ENCODE peak calls at places on chromosome 17, in five cellular contexts. One of them, this sample, is unnamed.

GRCh38 chr17:9924735-9925191 is 19.7 kb upstream of the RCVRN start:
- DNase-seq in PC-3: peak; percentile 83
- DNase-seq in kidney: no peak
- DNase-seq in pancreas: peak; percentile 28
- DNase-seq in cardiac muscle cell: peak; percentile 83
- DNase-seq in this sample: peak; percentile 64

GRCh38 chr17:3796822-3797170 is 4.2 kb downstream of the ITGAE start:
- DNase-seq in PC-3: no peak
- DNase-seq in kidney: no peak
- DNase-seq in pancreas: no peak
- DNase-seq in cardiac muscle cell: no peak
- DNase-seq in this sample: no peak

GRCh38 chr17:333626-334396 is 18.8 kb downstream of the RPH3AL start:
- DNase-seq in PC-3: no peak
- DNase-seq in kidney: peak; percentile 92
- DNase-seq in pancreas: peak; percentile 84
- DNase-seq in cardiac muscle cell: peak; percentile 58
- DNase-seq in this sample: no peak

GRCh38 chr17:35807371-35808144 is 1.7 kb upstream of the TAF15 start:
- DNase-seq in PC-3: peak; percentile 45
- DNase-seq in kidney: no peak
- DNase-seq in pancreas: no peak
- DNase-seq in cardiac muscle cell: peak; percentile 54
- DNase-seq in this sample: no peak

GRCh38 chr17:63764701-63765100 is 8.7 kb downstream of the CCDC47 start:
- DNase-seq in PC-3: no peak
- DNase-seq in kidney: no peak
- DNase-seq in pancreas: no peak
- DNase-seq in cardiac muscle cell: no peak
- DNase-seq in this sample: no peak

GRCh38 chr17:28937044-28937729 is 14.1 kb downstream of the PHF12 start:
- DNase-seq in PC-3: peak; percentile 44
- DNase-seq in kidney: no peak
- DNase-seq in pancreas: no peak
- DNase-seq in cardiac muscle cell: peak; percentile 76
- DNase-seq in this sample: no peak

GRCh38 chr17:70863436-70864248 is 694.3 kb downstream of the KCNJ2 start:
- DNase-seq in PC-3: no peak
- DNase-seq in kidney: no peak
- DNase-seq in pancreas: peak; percentile 41
- DNase-seq in cardiac muscle cell: peak; percentile 87
- DNase-seq in this sample: no peak

GRCh38 chr17:41339571-41340169 is 11.0 kb downstream of the KRT33A start:
- DNase-seq in PC-3: no peak
- DNase-seq in kidney: no peak
- DNase-seq in pancreas: no peak
- DNase-seq in cardiac muscle cell: no peak
- DNase-seq in this sample: no peak

GRCh38 chr17:78359936-78360370 is at the start of gene SOCS3:
- DNase-seq in PC-3: peak; percentile 99
- DNase-seq in kidney: peak; percentile 100
- DNase-seq in pancreas: peak; percentile 96
- DNase-seq in cardiac muscle cell: peak; percentile 99
- DNase-seq in this sample: no peak

GRCh38 chr17:58410714-58411407 is 6.5 kb downstream of the RNF43 start:
- DNase-seq in PC-3: no peak
- DNase-seq in kidney: no peak
- DNase-seq in pancreas: no peak
- DNase-seq in cardiac muscle cell: no peak
- DNase-seq in this sample: no peak

GRCh38 chr17:36133629-36134259 is 30.1 kb downstream of the CCL4 start:
- DNase-seq in PC-3: no peak
- DNase-seq in kidney: no peak
- DNase-seq in pancreas: no peak
- DNase-seq in cardiac muscle cell: peak; percentile 60
- DNase-seq in this sample: no peak

GRCh38 chr17:76293106-76293505 is 15.0 kb downstream of the QRICH2 start:
- DNase-seq in PC-3: no peak
- DNase-seq in kidney: peak; percentile 13
- DNase-seq in pancreas: no peak
- DNase-seq in cardiac muscle cell: no peak
- DNase-seq in this sample: no peak

DNA sequence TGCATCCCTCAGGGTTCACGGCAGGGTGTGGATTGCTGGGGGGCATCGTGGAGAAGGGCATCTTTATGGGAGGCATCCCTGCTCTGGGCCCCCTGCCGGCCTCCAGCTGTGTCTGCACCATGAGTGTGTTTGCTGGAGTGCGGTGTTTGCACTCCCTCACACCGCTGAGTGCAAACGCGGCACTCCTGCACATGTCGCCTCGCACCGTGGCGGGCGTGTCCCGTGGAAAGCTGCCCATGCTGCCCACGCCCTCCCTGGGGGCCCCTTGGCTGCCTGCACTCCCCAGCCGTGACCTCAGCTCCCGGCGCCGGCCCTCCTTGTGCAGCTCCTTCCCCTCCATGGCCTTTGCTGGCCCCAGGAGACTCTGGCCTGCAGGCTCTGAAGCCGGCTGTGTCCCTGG is 74.6 kb upstream of the ZNF750 start:
- DNase-seq in PC-3: peak; percentile 26
- DNase-seq in kidney: peak; percentile 79
- DNase-seq in pancreas: no peak
- DNase-seq in cardiac muscle cell: peak; percentile 7
- DNase-seq in this sample: no peak
- H3K27ac ChIP-seq in PC-3: no peak overlapping the region
- H3K27ac ChIP-seq in kidney: no peak overlapping the region
- H3K27ac ChIP-seq in pancreas: no peak overlapping the region
- H3K27ac ChIP-seq in cardiac muscle cell: no peak overlapping the region
- H3K27ac ChIP-seq in this sample: no peak overlapping the region

DNA sequence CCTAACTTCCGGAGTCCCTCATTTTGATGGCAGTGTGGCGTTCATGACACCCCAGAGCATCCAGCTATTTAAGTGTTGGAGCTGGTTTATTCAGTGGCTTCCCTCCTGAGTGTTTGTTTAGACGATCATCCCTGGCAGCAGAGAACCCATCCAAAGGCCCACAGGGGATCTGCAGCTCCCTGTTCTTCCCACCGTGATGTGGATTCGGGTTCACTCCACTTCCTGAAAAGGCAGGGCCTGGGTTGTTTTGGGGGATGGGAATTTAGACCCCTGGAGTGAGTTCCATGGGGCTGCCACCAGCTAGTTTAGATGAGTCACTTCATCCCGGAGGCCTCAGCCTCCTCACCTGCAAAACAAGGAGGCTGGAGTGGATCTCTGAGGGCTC is 2.3 kb downstream of the KSR1 start:
- DNase-seq in PC-3: no peak
- DNase-seq in kidney: no peak
- DNase-seq in pancreas: no peak
- DNase-seq in cardiac muscle cell: no peak
- DNase-seq in this sample: no peak
- H3K27ac ChIP-seq in PC-3: no peak overlapping the region
- H3K27ac ChIP-seq in kidney: no peak overlapping the region
- H3K27ac ChIP-seq in pancreas: peak overlapping the region; percentile 69
- H3K27ac ChIP-seq in cardiac muscle cell: no peak overlapping the region
- H3K27ac ChIP-seq in this sample: no peak overlapping the region

GRCh38 chr17:56292628-56293027 is 139.4 kb downstream of the ANKFN1 start:
- DNase-seq in PC-3: no peak
- DNase-seq in kidney: no peak
- DNase-seq in pancreas: no peak
- DNase-seq in cardiac muscle cell: no peak
- DNase-seq in this sample: no peak
- H3K27ac ChIP-seq in PC-3: peak overlapping the region; percentile 4
- H3K27ac ChIP-seq in kidney: no peak overlapping the region
- H3K27ac ChIP-seq in pancreas: no peak overlapping the region
- H3K27ac ChIP-seq in cardiac muscle cell: no peak overlapping the region
- H3K27ac ChIP-seq in this sample: no peak overlapping the region

GRCh38 chr17:81097943-81098308 is 63.0 kb downstream of the BAIAP2 start:
- DNase-seq in PC-3: peak; percentile 79
- DNase-seq in kidney: no peak
- DNase-seq in pancreas: no peak
- DNase-seq in cardiac muscle cell: no peak
- DNase-seq in this sample: no peak
- H3K27ac ChIP-seq in PC-3: peak overlapping the region; percentile 90
- H3K27ac ChIP-seq in kidney: no peak overlapping the region
- H3K27ac ChIP-seq in pancreas: no peak overlapping the region
- H3K27ac ChIP-seq in cardiac muscle cell: no peak overlapping the region
- H3K27ac ChIP-seq in this sample: no peak overlapping the region

GRCh38 chr17:1709971-1710806 is at the start of gene TLCD2:
- DNase-seq in PC-3: peak; percentile 62
- DNase-seq in kidney: peak; percentile 92
- DNase-seq in pancreas: peak; percentile 65
- DNase-seq in cardiac muscle cell: peak; percentile 77
- DNase-seq in this sample: no peak
- H3K27ac ChIP-seq in PC-3: peak within 1 kb of the TSS; percentile 57
- H3K27ac ChIP-seq in kidney: peak within 1 kb of the TSS; percentile 63
- H3K27ac ChIP-seq in pancreas: no peak within 1 kb of the TSS
- H3K27ac ChIP-seq in cardiac muscle cell: no peak within 1 kb of the TSS
- H3K27ac ChIP-seq in this sample: no peak within 1 kb of the TSS

GRCh38 chr17:49690256-49690655 is 12.4 kb upstream of the SPOP start:
- DNase-seq in PC-3: no peak
- DNase-seq in kidney: no peak
- DNase-seq in pancreas: no peak
- DNase-seq in cardiac muscle cell: no peak
- DNase-seq in this sample: no peak
- H3K27ac ChIP-seq in PC-3: no peak overlapping the region
- H3K27ac ChIP-seq in kidney: no peak overlapping the region
- H3K27ac ChIP-seq in pancreas: no peak overlapping the region
- H3K27ac ChIP-seq in cardiac muscle cell: peak overlapping the region; percentile 99
- H3K27ac ChIP-seq in this sample: no peak overlapping the region

DNA sequence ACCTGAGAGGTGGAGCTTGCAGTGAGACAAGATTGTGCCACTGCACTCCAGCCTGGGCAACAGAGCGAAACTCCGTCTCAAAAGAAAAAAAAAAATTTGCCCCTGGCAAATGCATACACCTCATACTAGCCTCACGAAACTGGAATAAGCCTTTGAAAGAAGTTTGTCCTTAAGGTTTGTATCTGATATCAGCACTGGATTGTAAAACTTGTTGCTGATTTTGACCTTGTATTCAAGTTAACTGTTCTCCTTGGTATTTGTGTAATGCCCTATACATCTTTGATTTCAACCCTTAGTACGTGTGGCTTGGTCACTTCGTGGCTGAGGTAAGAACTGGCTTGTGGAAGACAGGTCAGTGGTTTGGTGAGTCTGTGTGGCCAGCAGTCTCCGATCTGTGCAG is 6.2 kb upstream of the FLCN start:
- DNase-seq in PC-3: no peak
- DNase-seq in kidney: no peak
- DNase-seq in pancreas: no peak
- DNase-seq in cardiac muscle cell: no peak
- DNase-seq in this sample: no peak
- H3K27ac ChIP-seq in PC-3: no peak overlapping the region
- H3K27ac ChIP-seq in kidney: no peak overlapping the region
- H3K27ac ChIP-seq in pancreas: no peak overlapping the region
- H3K27ac ChIP-seq in cardiac muscle cell: no peak overlapping the region
- H3K27ac ChIP-seq in this sample: no peak overlapping the region

DNA sequence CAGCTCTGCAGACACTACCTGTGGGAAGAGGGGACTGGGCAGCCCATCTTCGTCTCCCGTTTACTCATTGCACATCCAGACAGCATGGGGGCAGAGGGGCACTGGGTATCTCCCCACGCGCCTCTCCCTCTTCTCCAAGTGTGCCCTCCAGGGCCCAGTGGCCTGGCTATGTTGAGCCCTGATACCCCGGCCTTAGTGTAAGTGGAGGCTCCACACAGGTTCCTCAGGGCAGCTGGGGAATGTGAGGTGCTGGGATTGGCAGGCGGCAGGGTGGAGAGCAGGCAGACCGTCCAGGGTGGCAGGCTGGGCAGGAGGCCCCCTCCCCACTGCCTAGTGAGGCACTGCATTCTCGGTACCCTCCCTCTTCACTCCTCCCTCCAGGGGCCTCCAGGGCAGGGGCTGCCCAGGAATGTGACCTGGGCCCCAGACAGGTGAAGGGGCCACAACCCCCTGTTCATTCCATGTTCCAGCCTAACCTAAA is 13.2 kb upstream of the NAGLU start:
- DNase-seq in PC-3: no peak
- DNase-seq in kidney: peak; percentile 62
- DNase-seq in pancreas: no peak
- DNase-seq in cardiac muscle cell: no peak
- DNase-seq in this sample: no peak
- H3K27ac ChIP-seq in PC-3: no peak overlapping the region
- H3K27ac ChIP-seq in kidney: peak overlapping the region; percentile 91
- H3K27ac ChIP-seq in pancreas: no peak overlapping the region
- H3K27ac ChIP-seq in cardiac muscle cell: peak overlapping the region; percentile 65
- H3K27ac ChIP-seq in this sample: no peak overlapping the region

This sample was measured in iPS DF 6.9.